ENCODE peak calls at places on chromosomes 3 and 15, in eight cellular contexts. Z is pancreas, M is body of pancreas, E is lower lobe of right lung, S is GM13977, Q is NCI-H774, A is hippocampal formation, K is NCI-H345. O is an unnamed sample.

GRCh38 chr3:58858126-58858525 is 191.6 kb upstream of the FAM3D start:
- DNase-seq in Z (no peak), S (no peak), A (no peak), K (no peak), E (no peak), M (no peak), Q (no peak), O (no peak)

GRCh38 chr3:188233320-188233719 is 79.4 kb downstream of the LPP start:
- DNase-seq in K (no peak), A (no peak), E (no peak), M (no peak), Z (no peak), S (no peak), Q (no peak), O (no peak)

GRCh38 chr3:187628169-187628568 is 42.0 kb downstream of the SST start:
- DNase-seq in A (no peak), E (no peak), Q (no peak), M (no peak), K (peak), S (no peak), Z (no peak), O (no peak)

GRCh38 chr3:86845731-86846130 is 145.2 kb downstream of the VGLL3 start:
- DNase-seq in Z (no peak), M (no peak), A (no peak), E (no peak), K (no peak), Q (no peak), S (no peak), O (no peak)

GRCh38 chr15:41013698-41014414 is 60.6 kb downstream of the CHAC1 start:
- DNase-seq in K (no peak), E (no peak), S (peak), M (no peak), Q (no peak), A (no peak), Z (no peak), O (no peak)

GRCh38 chr15:100516592-100517489 is 11.9 kb downstream of the CERS3 start:
- DNase-seq in K (no peak), S (no peak), Z (peak), A (no peak), Q (no peak), M (no peak), E (no peak), O (no peak)

GRCh38 chr3:14290631-14291385 is 111.6 kb upstream of the SLC6A6 start:
- DNase-seq in K (no peak), Q (no peak), S (no peak), Z (no peak), M (no peak), E (no peak), A (no peak), O (no peak)

GRCh38 chr3:179450901-179451334 is 352 bp downstream of the GNB4 start:
- DNase-seq in Z (peak), A (no peak), E (no peak), S (no peak), K (peak), Q (no peak), M (peak), O (peak)

GRCh38 chr3:99286266-99286845 is 352.0 kb upstream of the COL8A1 start:
- DNase-seq in S (no peak), A (no peak), E (no peak), K (no peak), Z (no peak), M (no peak), Q (no peak), O (no peak)

GRCh38 chr3:72158639-72159005 is 373.7 kb upstream of the PROK2 start:
- DNase-seq in A (no peak), K (no peak), E (no peak), Q (no peak), M (no peak), Z (no peak), S (no peak), O (no peak)

GRCh38 chr3:28982906-28983305 is 298.0 kb upstream of the RBMS3 start:
- DNase-seq in A (no peak), Q (no peak), S (no peak), K (no peak), E (no peak), Z (no peak), M (no peak), O (no peak)

GRCh38 chr15:66623801-66624453 is 58.1 kb upstream of the LCTL start:
- DNase-seq in M (no peak), E (no peak), Q (no peak), S (no peak), K (no peak), A (no peak), Z (no peak), O (no peak)

GRCh38 chr3:48130321-48130881 is 57.8 kb downstream of the CDC25A start:
- DNase-seq in K (no peak), E (peak), Q (no peak), A (peak), M (peak), S (no peak), Z (no peak), O (peak)

GRCh38 chr3:181694805-181695660 is 16.7 kb upstream of the SOX2 start:
- DNase-seq in Z (peak), K (no peak), E (peak), S (no peak), M (peak), A (no peak), Q (no peak), O (peak)

GRCh38 chr3:125498630-125499029 is 21.4 kb downstream of the SNX4 start:
- DNase-seq in M (no peak), Q (no peak), S (no peak), Z (no peak), E (no peak), K (no peak), A (no peak), O (no peak)

GRCh38 chr15:84780492-84780891 is 32.1 kb downstream of the ZNF592 start:
- DNase-seq in S (no peak), Z (no peak), K (no peak), Q (no peak), A (no peak), E (no peak), M (no peak), O (no peak)

GRCh38 chr3:184154909-184155643 is at the start of gene DVL3:
- DNase-seq in M (peak), E (peak), Z (peak), Q (peak), S (peak), A (peak), K (peak), O (peak)

GRCh38 chr3:184811663-184811998 is 335 bp upstream of the VPS8 start:
- DNase-seq in Q (no peak), Z (no peak), M (no peak), E (no peak), A (no peak), K (no peak), S (no peak), O (no peak)

GRCh38 chr15:90059208-90059985 is 42.9 kb downstream of the IDH2 start:
- DNase-seq in E (peak), M (no peak), K (no peak), S (peak), Q (no peak), A (no peak), Z (peak), O (peak)

GRCh38 chr15:36415643-36416042 is 163.8 kb upstream of the CDIN1 start:
- DNase-seq in Z (no peak), M (no peak), Q (no peak), S (no peak), E (no peak), A (no peak), K (no peak), O (no peak)

GRCh38 chr3:58025824-58026579 is 17.8 kb downstream of the FLNB start:
- DNase-seq in A (no peak), Z (peak), S (no peak), Q (peak), E (peak), M (peak), K (peak), O (no peak)

GRCh38 chr3:17091895-17092294 is 207.1 kb downstream of the PLCL2 start:
- DNase-seq in E (no peak), Z (no peak), M (no peak), K (no peak), Q (no peak), A (no peak), S (no peak), O (no peak)

GRCh38 chr3:181455276-181455675 is 256.4 kb upstream of the SOX2 start:
- DNase-seq in M (no peak), Z (no peak), A (no peak), K (no peak), E (no peak), Q (no peak), S (no peak), O (no peak)

GRCh38 chr3:40225116-40225515 is 84.4 kb upstream of the EIF1B start:
- DNase-seq in M (no peak), Z (no peak), A (no peak), E (no peak), K (no peak), Q (no peak), S (no peak), O (no peak)

GRCh38 chr3:64489361-64490044 is 198.3 kb downstream of the ADAMTS9 start:
- DNase-seq in A (no peak), E (peak), Z (peak), Q (peak), K (peak), M (peak), S (no peak), O (no peak)

GRCh38 chr3:67884345-67884744 is 229.9 kb upstream of the SUCLG2 start:
- DNase-seq in Z (no peak), K (no peak), A (no peak), S (no peak), Q (no peak), M (no peak), E (no peak), O (no peak)

GRCh38 chr3:154209499-154209898 is 88.3 kb downstream of the ARHGEF26 start:
- DNase-seq in K (no peak), Q (no peak), Z (no peak), A (no peak), M (no peak), E (no peak), S (no peak), O (no peak)

GRCh38 chr15:69080958-69081248 is 66.4 kb downstream of the NOX5 start:
- DNase-seq in S (no peak), M (no peak), E (no peak), Z (no peak), A (no peak), K (no peak), Q (no peak), O (no peak)

O was measured in Right ventricle myocardium inferior.